ENCODE peak calls at places on chromosomes 7 and 10, in four cellular contexts. F is HCT116, O is lower lobe of right lung, G is astrocyte of the spinal cord. Q is an unnamed sample.

GRCh38 chr10:70272925-70273316 is 10.9 kb downstream of the NPFFR1 start:
- DNase-seq in F (no peak), O (no peak), G (no peak), Q (no peak)

GRCh38 chr10:14774214-14774580 is 500 bp downstream of the FAM107B start:
- DNase-seq in F (no peak), O (no peak), G (no peak), Q (no peak)

GRCh38 chr7:1247527-1248041 is 14.9 kb downstream of the UNCX start:
- DNase-seq in F (no peak), O (no peak), G (no peak), Q (no peak)

GRCh38 chr10:43389867-43390266 is 18.4 kb downstream of the FXYD4 start:
- DNase-seq in F (no peak), O (no peak), G (no peak), Q (no peak)

GRCh38 chr10:99341860-99342517 is 12.8 kb downstream of the CNNM1 start:
- DNase-seq in F (no peak), O (no peak), G (peak; percentile 66), Q (no peak)

GRCh38 chr7:98619450-98620321 is 2.6 kb downstream of the NPTX2 start:
- DNase-seq in F (no peak), O (no peak), G (peak; percentile 12), Q (peak; percentile 12)

GRCh38 chr10:110803830-110804338 is 67.8 kb upstream of the PDCD4 start:
- DNase-seq in F (no peak), O (no peak), G (peak; percentile 34), Q (no peak)

GRCh38 chr7:132750530-132751281 is 174.4 kb upstream of the PLXNA4 start:
- DNase-seq in F (no peak), O (no peak), G (no peak), Q (peak; percentile 55)

GRCh38 chr10:30330512-30331168 is 18.4 kb downstream of the MTPAP start:
- DNase-seq in F (no peak), O (no peak), G (no peak), Q (no peak)

GRCh38 chr7:17623546-17624185 is 316.6 kb downstream of the SNX13 start:
- DNase-seq in F (no peak), O (no peak), G (peak; percentile 36), Q (no peak)

GRCh38 chr7:10860516-10860915 is 113.2 kb upstream of the PHF14 start:
- DNase-seq in F (no peak), O (no peak), G (no peak), Q (no peak)

GRCh38 chr10:103932996-103933395 is 15.0 kb upstream of the STN1 start:
- DNase-seq in F (no peak), O (no peak), G (no peak), Q (no peak)

GRCh38 chr10:50310560-50311174 is 59.4 kb upstream of the ASAH2 start:
- DNase-seq in F (peak; percentile 18), O (no peak), G (no peak), Q (no peak)

GRCh38 chr7:7956531-7957221 is 11.9 kb upstream of the GLCCI1 start:
- DNase-seq in F (no peak), O (peak; percentile 49), G (peak; percentile 52), Q (no peak)

GRCh38 chr10:4733150-4733842 is 92.7 kb upstream of the AKR1E2 start:
- DNase-seq in F (no peak), O (no peak), G (no peak), Q (no peak)

GRCh38 chr7:24709585-24710360 is 47.5 kb downstream of the GSDME start:
- DNase-seq in F (no peak), O (no peak), G (no peak), Q (no peak)

GRCh38 chr7:157021071-157021891 is 10.8 kb upstream of the MNX1 start:
- DNase-seq in F (no peak), O (no peak), G (no peak), Q (no peak)

GRCh38 chr10:16891375-16892313 is 74.4 kb upstream of the RSU1 start:
- DNase-seq in F (peak; percentile 92), O (peak; percentile 75), G (peak; percentile 74), Q (peak; percentile 38)

GRCh38 chr7:4003536-4003935 is 678.6 kb upstream of the FOXK1 start:
- DNase-seq in F (no peak), O (no peak), G (no peak), Q (no peak)

GRCh38 chr10:75408911-75409885 is 7.6 kb upstream of the ZNF503 start:
- DNase-seq in F (no peak), O (peak; percentile 87), G (peak; percentile 36), Q (no peak)

GRCh38 chr7:26638140-26638539 is 226.2 kb downstream of the SKAP2 start:
- DNase-seq in F (no peak), O (no peak), G (no peak), Q (no peak)

GRCh38 chr7:149742075-149742701 is 31.2 kb downstream of the ZNF467 start:
- DNase-seq in F (peak; percentile 47), O (peak; percentile 74), G (peak; percentile 60), Q (no peak)
- H3K4me3 ChIP-seq in F (peak overlapping the region; percentile 57), O (peak overlapping the region; percentile 41), G (peak overlapping the region; percentile 26), Q (peak overlapping the region; percentile 43)

GRCh38 chr10:31759124-31759798 is 169.4 kb downstream of the ARHGAP12 start:
- DNase-seq in F (peak; percentile 85), O (peak; percentile 64), G (peak; percentile 47), Q (no peak)

GRCh38 chr10:31760674-31761081 is 168.0 kb downstream of the ARHGAP12 start:
- DNase-seq in F (no peak), O (no peak), G (no peak), Q (no peak)

GRCh38 chr10:31761156-31761555 is 167.5 kb downstream of the ARHGAP12 start:
- DNase-seq in F (no peak), O (no peak), G (no peak), Q (no peak)

GRCh38 chr10:31758495-31758894 is 170.1 kb downstream of the ARHGAP12 start:
- DNase-seq in F (no peak), O (no peak), G (no peak), Q (no peak)

GRCh38 chr10:31759816-31760626 is 168.6 kb downstream of the ARHGAP12 start:
- DNase-seq in F (peak; percentile 86), O (peak; percentile 97), G (peak; percentile 99), Q (peak; percentile 98)
- TF ChIP-seq CTCF in F (no peak), O (no peak), G (no peak), Q (no peak)

GRCh38 chr10:33616921-33617320 is 282.5 kb upstream of the NRP1 start:
- DNase-seq in F (no peak), O (no peak), G (peak; percentile 14), Q (no peak)

GRCh38 chr10:33609546-33609945 is 275.1 kb upstream of the NRP1 start:
- DNase-seq in F (no peak), O (no peak), G (no peak), Q (no peak)

GRCh38 chr10:33611423-33611822 is 277.0 kb upstream of the NRP1 start:
- DNase-seq in F (no peak), O (no peak), G (no peak), Q (no peak)

GRCh38 chr10:33612116-33612515 is 277.6 kb upstream of the NRP1 start:
- DNase-seq in F (no peak), O (no peak), G (no peak), Q (no peak)

DNA sequence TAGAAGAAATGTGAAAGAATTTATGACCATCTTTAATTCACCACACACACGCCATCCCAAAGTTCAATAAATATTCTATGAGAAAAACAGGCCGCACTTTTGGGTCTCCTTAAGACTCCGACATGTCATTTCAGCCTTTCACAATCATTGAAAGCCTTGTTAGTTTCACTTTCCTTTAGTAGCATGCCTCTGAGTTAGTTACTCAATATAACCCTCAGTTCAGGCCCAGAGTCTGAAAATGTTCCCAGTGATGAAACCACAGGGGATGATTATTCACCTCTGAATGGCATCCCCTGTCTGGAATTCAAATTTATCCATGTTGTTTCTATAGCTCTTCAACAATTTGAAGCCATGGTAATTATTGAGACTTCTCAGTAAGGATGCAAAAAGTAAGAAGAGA is 278.1 kb upstream of the NRP1 start:
- DNase-seq in F (no peak), O (no peak), G (peak; percentile 80), Q (no peak)
- H3K4me3 ChIP-seq in F (no peak overlapping the region), O (no peak overlapping the region), G (no peak overlapping the region), Q (no peak overlapping the region)

GRCh38 chr10:35611750-35612149 is 6.6 kb downstream of the GJD4 start:
- DNase-seq in F (no peak), O (no peak), G (no peak), Q (no peak)
- TF ChIP-seq CTCF in F (no peak), O (no peak), G (no peak), Q (no peak)

DNA sequence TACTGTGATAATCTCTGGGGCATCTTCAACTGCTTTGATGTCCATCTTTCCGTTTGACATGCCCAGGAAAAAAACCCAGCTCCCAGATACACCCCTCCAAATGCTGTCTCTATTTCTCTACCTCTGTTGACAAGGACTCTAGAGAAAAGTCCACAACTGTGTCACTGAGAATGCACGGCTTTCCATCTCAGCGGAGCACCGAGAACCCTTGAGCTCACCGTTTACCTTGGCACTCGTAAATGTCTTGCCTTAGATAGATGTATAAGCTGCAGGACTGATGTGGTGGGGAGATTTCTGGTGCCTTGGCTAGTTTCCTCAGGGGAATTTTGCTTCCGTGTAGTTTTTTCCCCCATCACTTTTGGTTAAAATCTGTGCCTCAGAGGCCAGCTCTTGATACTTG is 7.4 kb upstream of the MAPK8 start:
- DNase-seq in F (no peak), O (no peak), G (no peak), Q (no peak)
- H3K4me3 ChIP-seq in F (no peak overlapping the region), O (no peak overlapping the region), G (no peak overlapping the region), Q (no peak overlapping the region)

Q was measured in retinal pigment epithelial cell.